ENCODE peak calls at places on chromosomes 3 and 15, in five cellular contexts. N is ovary, K is upper lobe of left lung, I is heart left ventricle, H is aorta. F is an unnamed sample.

GRCh38 chr3:192481638-192482037 is 245.7 kb downstream of the FGF12 start:
- DNase-seq in K (no peak), N (no peak), H (no peak), I (no peak), F (no peak)

GRCh38 chr3:188978772-188979171 is 193.0 kb upstream of the TPRG1 start:
- DNase-seq in H (no peak), N (peak; percentile 68), I (no peak), K (no peak), F (no peak)

GRCh38 chr15:67863442-67863987 is 23.7 kb upstream of the RNU6-1 start:
- DNase-seq in K (peak; percentile 83), H (peak; percentile 95), I (peak; percentile 93), N (peak; percentile 92), F (peak; percentile 82)

GRCh38 chr3:14847613-14848541 is 29.1 kb downstream of the FGD5 start:
- DNase-seq in N (peak; percentile 50), H (no peak), K (peak; percentile 52), I (peak; percentile 78), F (peak; percentile 64)

GRCh38 chr3:43317461-43318316 is 31.3 kb downstream of the SNRK start:
- DNase-seq in K (no peak), N (no peak), I (no peak), H (no peak), F (no peak)

GRCh38 chr15:33310481-33311311 is at the start of gene RYR3:
- DNase-seq in N (no peak), K (no peak), I (no peak), H (peak; percentile 83), F (peak; percentile 43)

GRCh38 chr3:168459229-168459784 is 363.6 kb upstream of the GOLIM4 start:
- DNase-seq in N (no peak), K (no peak), H (no peak), I (no peak), F (no peak)

GRCh38 chr3:184200825-184201224 is 14.8 kb downstream of the ABCF3 start:
- DNase-seq in K (no peak), N (no peak), I (no peak), H (no peak), F (no peak)

GRCh38 chr3:177597325-177598109 is 400.2 kb upstream of the TBL1XR1 start:
- DNase-seq in I (no peak), K (peak; percentile 32), H (no peak), N (peak; percentile 48), F (no peak)

GRCh38 chr3:30605005-30605404 is 1.4 kb upstream of the TGFBR2 start:
- DNase-seq in I (no peak), N (no peak), K (no peak), H (no peak), F (no peak)
- H3K4me3 ChIP-seq in I (no peak overlapping the region), N (no peak overlapping the region), K (no peak overlapping the region), H (no peak overlapping the region), F (no peak overlapping the region)

DNA sequence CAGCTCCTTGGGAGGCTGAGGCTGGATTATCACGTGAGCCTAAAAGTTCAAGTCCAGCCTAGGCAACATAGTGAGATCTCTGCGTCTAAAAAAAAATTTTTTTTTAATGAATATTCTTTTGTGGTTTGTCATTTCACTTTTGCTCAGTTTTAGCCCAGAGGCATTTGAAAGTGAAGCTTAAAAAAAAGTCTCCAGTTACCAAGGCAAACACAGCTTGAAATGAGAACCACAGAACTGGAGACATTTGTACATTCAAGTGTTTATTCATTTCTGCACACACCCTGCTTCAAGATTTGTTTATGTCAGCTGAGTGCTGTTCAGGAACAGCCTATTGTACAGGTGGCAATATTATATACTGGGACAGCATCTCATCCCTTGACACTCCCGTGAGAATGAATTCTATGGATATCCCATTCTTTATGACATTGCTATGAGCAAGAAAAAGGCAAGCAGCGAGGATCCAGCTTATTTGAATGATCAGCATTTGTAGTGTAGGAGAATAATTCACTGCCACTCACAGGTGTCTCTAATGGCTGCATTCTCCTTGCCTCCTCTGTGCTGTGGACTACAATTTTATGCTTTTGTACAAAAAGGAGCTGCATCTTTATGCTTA is 444.8 kb upstream of the GRM7 start:
- DNase-seq in H (no peak), N (no peak), K (no peak), I (no peak), F (no peak)
- H3K4me1 ChIP-seq in H (no peaks in the 10 kb centered on the region), N (no peaks in the 10 kb centered on the region), K (no peaks in the 10 kb centered on the region), I (no peaks in the 10 kb centered on the region), F (no peaks in the 10 kb centered on the region)

DNA sequence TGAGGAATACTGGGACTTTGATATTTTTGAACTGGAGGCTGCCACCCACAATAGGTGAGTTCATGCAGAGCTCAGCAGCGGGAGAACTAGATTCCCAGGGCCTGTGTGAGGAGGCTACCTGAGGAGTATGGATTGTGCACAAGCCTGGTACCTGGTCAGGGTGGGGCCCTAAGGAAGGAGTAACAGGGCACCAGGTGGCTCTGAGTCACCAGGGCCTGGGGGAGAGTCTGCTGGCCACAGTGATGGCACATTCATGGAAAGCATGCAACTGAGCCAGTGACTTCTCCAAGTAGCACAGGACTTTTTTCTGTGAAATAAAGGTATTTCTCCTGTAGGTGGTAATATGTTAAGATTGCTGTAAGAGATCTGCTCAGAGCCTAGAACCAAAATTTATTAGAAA is 134.4 kb downstream of the PDE8A start:
- DNase-seq in H (no peak), I (no peak), N (no peak), K (no peak), F (no peak)
- H3K27ac ChIP-seq in H (no peak overlapping the region), I (no peak overlapping the region), N (no peak overlapping the region), K (no peak overlapping the region), F (no peak overlapping the region)

DNA sequence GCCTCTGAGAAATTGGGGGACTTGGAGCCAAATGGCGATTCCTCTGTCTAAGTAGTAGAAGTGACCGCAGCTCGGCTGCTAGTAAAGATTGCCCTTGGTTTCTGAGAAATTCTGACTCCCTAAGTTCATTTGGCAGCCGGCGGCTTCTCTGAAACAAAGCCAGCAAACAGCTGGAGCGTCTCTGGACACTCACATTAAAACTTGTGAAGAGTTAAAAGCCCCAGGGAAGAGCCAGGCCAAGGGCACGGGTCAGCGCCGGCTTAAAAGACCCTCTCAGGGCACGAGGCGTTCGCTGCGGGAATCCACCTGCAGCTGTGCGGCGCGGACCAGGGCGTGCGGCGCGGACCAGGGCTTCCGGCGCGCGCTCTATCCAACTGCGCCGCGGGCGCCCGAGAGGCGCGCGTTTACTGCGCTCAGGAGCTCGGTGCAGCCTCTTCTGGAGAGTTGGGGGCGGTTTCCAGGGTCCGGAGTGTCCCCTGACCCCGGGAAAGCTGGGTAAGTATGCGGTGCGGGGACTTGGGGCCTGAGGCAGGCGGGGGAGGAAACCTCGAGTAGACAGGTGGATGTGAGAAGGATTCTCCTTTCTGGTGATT is at the start of gene COL6A5:
- DNase-seq in N (peak; percentile 33), I (no peak), H (peak; percentile 49), K (no peak), F (no peak)
- H3K4me3 ChIP-seq in N (no peak within 1 kb of the TSS), I (no peak within 1 kb of the TSS), H (no peak within 1 kb of the TSS), K (no peak within 1 kb of the TSS), F (no peak within 1 kb of the TSS)

GRCh38 chr15:47736123-47736786 is 18.9 kb downstream of the SEMA6D start:
- DNase-seq in N (no peak), H (no peak), K (no peak), I (no peak), F (no peak)
- H3K4me1 ChIP-seq in N (peaks cover 7% of the 10 kb centered on the region), H (peaks cover 2% of the 10 kb centered on the region), K (no peaks in the 10 kb centered on the region), I (peaks cover 34% of the 10 kb centered on the region), F (peaks cover 50% of the 10 kb centered on the region)

GRCh38 chr3:170421758-170422157 is 3.1 kb downstream of the CLDN11 start:
- DNase-seq in K (no peak), I (no peak), N (no peak), H (no peak), F (no peak)

GRCh38 chr3:170423001-170423615 is 4.4 kb downstream of the CLDN11 start:
- DNase-seq in H (no peak), K (no peak), I (no peak), N (peak; percentile 59), F (no peak)

GRCh38 chr3:170420307-170420821 is 1.7 kb downstream of the CLDN11 start:
- DNase-seq in K (no peak), H (no peak), N (peak; percentile 58), I (no peak), F (no peak)

GRCh38 chr3:170419301-170420087 is 826 bp downstream of the CLDN11 start:
- DNase-seq in K (no peak), N (peak; percentile 78), I (no peak), H (no peak), F (peak; percentile 23)

GRCh38 chr3:170421147-170421641 is 2.5 kb downstream of the CLDN11 start:
- DNase-seq in N (peak; percentile 56), H (no peak), I (no peak), K (no peak), F (no peak)
- H3K27ac ChIP-seq in N (peak overlapping the region; percentile 7), H (no peak overlapping the region), I (peak overlapping the region; percentile 43), K (peak overlapping the region; percentile 78), F (no peak overlapping the region)

DNA sequence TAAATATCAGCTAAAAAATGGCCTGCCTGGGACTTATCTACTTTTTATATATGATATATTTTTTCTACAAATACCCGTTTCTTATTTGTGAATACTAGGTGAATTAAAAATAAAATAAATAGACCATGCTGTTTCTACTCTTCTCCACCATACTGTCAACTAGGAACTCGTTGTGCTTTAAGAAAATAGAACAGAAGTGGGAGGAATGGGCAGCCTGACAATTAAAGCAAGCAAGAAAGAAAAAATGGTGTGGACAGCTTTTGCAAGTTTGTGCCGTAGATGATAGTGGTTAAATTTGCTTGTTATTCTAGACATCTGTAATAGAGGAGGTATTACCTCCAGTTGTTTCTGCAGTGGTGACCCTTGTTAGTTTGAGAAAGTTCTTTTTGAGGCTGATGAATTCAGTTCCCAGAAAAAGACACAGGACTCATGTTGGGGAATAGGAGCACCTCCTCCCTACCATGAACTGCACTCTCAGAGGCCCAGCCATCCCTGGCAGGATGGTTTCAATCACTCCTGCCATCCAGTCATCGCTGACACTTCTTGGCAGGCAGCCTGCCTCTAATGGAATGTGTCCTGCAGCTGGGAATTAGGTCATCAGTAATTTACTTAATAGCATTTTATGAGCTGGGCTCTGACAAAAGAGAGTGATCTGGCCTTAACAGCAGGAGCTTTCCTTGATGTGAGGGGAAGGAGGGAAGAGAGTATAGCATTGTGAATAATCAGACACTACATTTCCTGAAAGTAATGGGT is 105.0 kb upstream of the GAP43 start:
- DNase-seq in I (peak; percentile 83), K (no peak), H (peak; percentile 77), N (no peak), F (peak; percentile 49)
- H3K4me3 ChIP-seq in I (no peak overlapping the region), K (no peak overlapping the region), H (no peak overlapping the region), N (no peak overlapping the region), F (no peak overlapping the region)

F was measured in psoas muscle.